ENCODE peak calls at places on chromosomes 5 and 9, in eight cellular contexts. X, R, Z, D, N, E, P and M are unnamed samples.
A peak's percentile ranks its signal among the peaks of the same experiment; 100 is the strongest.

GRCh38 chr9:16184964-16185646 is 632.3 kb downstream of the CCDC171 start:
- DNase-seq in R (no peak), E (no peak), X (no peak), N (no peak), P (no peak), Z (no peak), D (no peak), M (peak; percentile 59)

GRCh38 chr9:469672-470040 is 255.0 kb downstream of the DOCK8 start:
- DNase-seq in X (no peak), D (no peak), E (no peak), Z (peak; percentile 45), N (no peak), R (no peak), P (no peak), M (no peak)

GRCh38 chr5:19734706-19735240 is 253.2 kb downstream of the CDH18 start:
- DNase-seq in Z (no peak), E (no peak), X (no peak), D (no peak), N (no peak), R (no peak), P (no peak), M (no peak)

GRCh38 chr5:32499261-32499660 is 54.7 kb upstream of the ZFR start:
- DNase-seq in N (no peak), E (no peak), X (no peak), Z (no peak), R (no peak), P (no peak), D (no peak), M (no peak)

GRCh38 chr9:109966643-109967368 is 186.8 kb downstream of the PALM2AKAP2 start:
- DNase-seq in Z (no peak), P (no peak), X (no peak), E (no peak), D (no peak), N (no peak), R (no peak), M (no peak)

GRCh38 chr9:136831720-136832104 is 10.6 kb upstream of the AJM1 start:
- DNase-seq in E (no peak), R (no peak), D (no peak), P (no peak), Z (no peak), N (no peak), X (no peak), M (no peak)

GRCh38 chr5:158212915-158213314 is 354.0 kb upstream of the CLINT1 start:
- DNase-seq in N (no peak), D (no peak), P (no peak), X (no peak), Z (no peak), E (no peak), R (no peak), M (peak; percentile 11)

GRCh38 chr5:151595411-151595826 is 4.3 kb upstream of the FAT2 start:
- DNase-seq in P (no peak), R (no peak), Z (no peak), N (no peak), X (no peak), D (no peak), E (no peak), M (peak; percentile 22)

GRCh38 chr5:176647870-176648466 is 684 bp downstream of the TSPAN17 start:
- DNase-seq in R (no peak), D (no peak), X (peak; percentile 54), E (no peak), Z (no peak), N (peak; percentile 67), P (no peak), M (peak; percentile 15)

GRCh38 chr5:57429513-57430120 is 53.0 kb downstream of the ACTBL2 start:
- DNase-seq in E (no peak), N (no peak), D (no peak), R (no peak), Z (no peak), P (no peak), X (no peak), M (no peak)

GRCh38 chr9:87793292-87793691 is 67.4 kb downstream of the CTSL start:
- DNase-seq in D (no peak), X (no peak), E (no peak), R (peak; percentile 32), Z (no peak), N (peak; percentile 38), P (no peak), M (peak; percentile 86)

GRCh38 chr5:177997319-177997670 is 1.3 kb upstream of the PROP1 start:
- DNase-seq in P (no peak), Z (no peak), E (no peak), D (no peak), N (no peak), R (no peak), X (no peak), M (peak; percentile 81)

GRCh38 chr5:122493091-122493775 is 181.2 kb downstream of the SNCAIP start:
- DNase-seq in D (no peak), X (peak; percentile 81), N (peak; percentile 43), E (no peak), P (no peak), R (no peak), Z (no peak), M (no peak)

GRCh38 chr5:32713396-32714381 is 2.6 kb downstream of the NPR3 start:
- DNase-seq in R (no peak), N (peak; percentile 34), D (no peak), E (no peak), P (no peak), X (peak; percentile 30), Z (no peak), M (no peak)